ENCODE peak calls at places on chromosome 16, in seven cellular contexts. B is CD4-positive, alpha-beta memory T cell; Q is PC-9; C is vagina; M is lower lobe of right lung; X is heart right ventricle; O is sigmoid colon. W is an unnamed sample.

GRCh38 chr16:592518-593306 is 2.8 kb downstream of the RAB40C start:
- DNase-seq in M (peak; percentile 87), C (no peak), O (peak; percentile 77), Q (peak; percentile 75), B (no peak), X (no peak), W (no peak)

GRCh38 chr16:85164838-85165516 is 52.7 kb upstream of the CIBAR2 start:
- DNase-seq in X (no peak), Q (peak; percentile 25), B (no peak), O (no peak), C (no peak), M (no peak), W (no peak)

GRCh38 chr16:30585022-30585399 is 486 bp downstream of the ZNF785 start:
- DNase-seq in X (no peak), Q (no peak), B (no peak), C (no peak), O (peak; percentile 66), M (peak; percentile 57), W (no peak)

GRCh38 chr16:65988019-65988418 is 378.5 kb upstream of the CDH5 start:
- DNase-seq in B (no peak), Q (no peak), O (no peak), X (no peak), C (no peak), M (no peak), W (no peak)

GRCh38 chr16:69197573-69197972 is 10.6 kb downstream of the SNTB2 start:
- DNase-seq in X (no peak), O (no peak), M (no peak), Q (no peak), C (no peak), B (no peak), W (no peak)

GRCh38 chr16:19113577-19114358 is at the start of gene ITPRIPL2:
- DNase-seq in M (peak; percentile 94), Q (peak; percentile 90), B (no peak), C (no peak), O (peak; percentile 95), X (peak; percentile 91), W (no peak)

GRCh38 chr16:80023865-80024264 is 423.3 kb upstream of the MAF start:
- DNase-seq in Q (peak; percentile 70), O (no peak), M (no peak), B (no peak), X (no peak), C (no peak), W (no peak)

GRCh38 chr16:48112603-48113400 is 43.0 kb downstream of the ABCC12 start:
- DNase-seq in X (peak; percentile 34), O (no peak), M (no peak), B (no peak), Q (peak; percentile 25), C (no peak), W (no peak)

GRCh38 chr16:86579268-86580062 is 1.1 kb downstream of the FOXL1 start:
- DNase-seq in C (no peak), Q (no peak), M (no peak), O (no peak), X (peak; percentile 51), B (no peak), W (no peak)

GRCh38 chr16:67015317-67015731 is 13.6 kb upstream of the CBFB start:
- DNase-seq in O (peak; percentile 24), M (peak; percentile 30), B (no peak), Q (no peak), C (peak; percentile 76), X (no peak), W (no peak)

GRCh38 chr16:19831678-19832077 is 53.0 kb downstream of the GPRC5B start:
- DNase-seq in Q (peak; percentile 58), B (no peak), C (no peak), O (no peak), X (no peak), M (no peak), W (no peak)

GRCh38 chr16:53666816-53667415 is 36.7 kb downstream of the RPGRIP1L start:
- DNase-seq in Q (no peak), X (no peak), O (no peak), M (no peak), B (no peak), C (no peak), W (no peak)

GRCh38 chr16:68715471-68715870 is 21.6 kb upstream of the CDH1 start:
- DNase-seq in B (no peak), O (no peak), Q (no peak), M (no peak), X (no peak), C (no peak), W (no peak)

GRCh38 chr16:67170168-67170947 is at the start of gene NOL3:
- DNase-seq in X (peak; percentile 89), Q (peak; percentile 68), O (peak; percentile 94), B (no peak), C (no peak), M (peak; percentile 88), W (no peak)

DNA sequence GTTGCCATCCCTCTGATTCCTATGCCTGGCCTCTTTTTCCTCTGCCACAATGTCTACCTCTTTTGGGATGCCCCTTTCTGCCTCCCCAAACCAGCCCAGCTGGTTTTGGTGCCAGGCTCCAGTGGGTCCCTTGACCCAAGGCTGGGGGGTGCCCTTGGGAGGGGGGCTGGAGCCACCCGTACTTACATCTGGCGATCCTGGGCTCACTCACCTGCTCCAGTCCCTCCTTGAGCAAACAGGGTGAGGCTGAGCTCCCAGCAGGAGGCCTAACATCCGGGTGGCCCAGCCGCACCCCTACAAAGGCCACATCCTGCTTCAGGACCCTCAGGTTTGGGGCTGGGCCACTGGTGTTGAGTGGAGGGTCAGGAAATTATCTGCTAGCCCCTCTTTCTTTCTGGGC is 1.2 kb downstream of the ERN2 start:
- DNase-seq in Q (peak; percentile 63), C (no peak), X (no peak), B (no peak), O (no peak), M (no peak), W (no peak)
- H3K4me3 ChIP-seq in Q (no peak overlapping the region), C (no peak overlapping the region), X (no peak overlapping the region), B (no peak overlapping the region), O (no peak overlapping the region), M (no peak overlapping the region), W (no peak overlapping the region)

DNA sequence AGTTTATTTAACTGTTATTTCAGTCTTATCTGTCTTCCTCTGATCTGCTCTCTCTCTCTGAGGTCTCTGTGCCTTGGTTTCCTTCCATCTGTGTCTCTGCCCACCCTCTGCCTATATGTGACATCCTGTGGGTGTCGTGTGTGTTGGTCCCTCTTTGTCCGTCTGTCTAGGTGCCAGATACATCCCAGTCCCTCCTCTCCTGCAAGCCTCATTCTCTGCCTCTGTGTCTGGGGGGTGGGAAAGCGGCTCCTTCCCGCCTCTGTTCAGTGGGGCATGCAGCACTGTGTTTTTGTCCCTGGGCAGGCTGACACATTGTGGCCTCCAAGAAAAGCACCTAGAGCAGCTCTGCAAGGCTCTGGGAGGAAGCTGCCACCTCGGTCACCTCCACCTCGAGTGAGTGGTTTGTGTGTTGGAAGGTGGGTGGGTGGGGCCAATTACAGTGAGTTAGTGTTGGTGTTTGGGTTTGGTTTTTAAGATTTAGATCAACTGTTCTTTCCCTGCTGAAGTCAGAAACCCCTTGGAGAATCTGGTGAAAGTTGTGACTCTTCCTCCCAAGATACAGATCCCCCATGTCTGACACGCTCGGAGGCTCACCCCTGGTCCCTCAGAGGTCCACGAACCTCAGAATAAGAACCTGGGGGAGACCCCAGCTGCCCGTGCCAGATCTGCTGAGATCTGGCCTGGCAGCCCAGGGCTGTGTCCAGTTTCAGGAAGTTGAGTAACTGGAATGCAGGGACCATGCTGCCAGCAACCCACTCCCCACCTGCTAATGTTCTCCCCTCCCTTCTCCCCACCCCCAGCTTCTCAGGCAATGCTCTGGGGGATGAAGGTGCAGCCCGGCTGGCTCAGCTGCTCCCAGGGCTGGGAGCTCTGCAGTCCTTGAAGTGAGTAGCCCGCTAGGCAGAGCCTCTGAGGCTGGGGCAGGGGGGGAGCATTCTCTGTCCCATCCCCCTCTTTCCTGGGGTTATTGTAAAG is 50.9 kb upstream of the CPNE2 start:
- DNase-seq in Q (no peak), M (no peak), C (no peak), B (peak; percentile 81), X (no peak), O (no peak), W (peak; percentile 83)
- H3K4me3 ChIP-seq in Q (no peak overlapping the region), M (no peak overlapping the region), C (no peak overlapping the region), B (peak overlapping the region; percentile 51), X (no peak overlapping the region), O (no peak overlapping the region), W (peak overlapping the region; percentile 69)

GRCh38 chr16:72950669-72951068 is 97.3 kb downstream of the ZFHX3 start:
- DNase-seq in X (no peak), Q (no peak), C (no peak), M (no peak), B (no peak), O (no peak), W (no peak)
- H3K4me3 ChIP-seq in X (no peak overlapping the region), Q (no peak overlapping the region), C (no peak overlapping the region), M (no peak overlapping the region), B (no peak overlapping the region), O (no peak overlapping the region), W (no peak overlapping the region)

GRCh38 chr16:23398987-23399805 is 53.8 kb downstream of the COG7 start:
- DNase-seq in M (peak; percentile 58), Q (no peak), O (peak; percentile 80), X (peak; percentile 40), B (no peak), C (no peak), W (no peak)
- H3K4me3 ChIP-seq in M (no peak overlapping the region), Q (no peak overlapping the region), O (no peak overlapping the region), X (no peak overlapping the region), B (no peak overlapping the region), C (no peak overlapping the region), W (no peak overlapping the region)

GRCh38 chr16:35152067-35152627 is 1692.7 kb downstream of the TP53TG3F start:
- DNase-seq in X (no peak), B (no peak), Q (peak; percentile 32), M (peak; percentile 7), O (no peak), C (no peak), W (no peak)
- H3K4me3 ChIP-seq in X (no peak overlapping the region), B (no peak overlapping the region), Q (no peak overlapping the region), M (no peak overlapping the region), O (no peak overlapping the region), C (no peak overlapping the region), W (no peak overlapping the region)